ENCODE peak calls at places on chromosomes 13 and 19, in six cellular contexts. One of them, this sample, is unnamed.

GRCh38 chr19:29499261-29499920 is 26.4 kb upstream of the VSTM2B start:
- DNase-seq in hepatocyte: no peak
- DNase-seq in activated CD4-positive, alpha-beta T cell treated with anti-CD3 and anti-CD28 coated beads, Interleukin-2, amount 50 U/mL, for 24 hours: no peak
- DNase-seq in effector memory CD4-positive, alpha-beta T cell: no peak
- DNase-seq in A172: no peak
- DNase-seq in psoas muscle: no peak
- DNase-seq in this sample: peak; percentile 30

GRCh38 chr13:100175803-100176182 is 86.9 kb downstream of the PCCA start:
- DNase-seq in hepatocyte: no peak
- DNase-seq in activated CD4-positive, alpha-beta T cell treated with anti-CD3 and anti-CD28 coated beads, Interleukin-2, amount 50 U/mL, for 24 hours: no peak
- DNase-seq in effector memory CD4-positive, alpha-beta T cell: no peak
- DNase-seq in A172: no peak
- DNase-seq in psoas muscle: no peak
- DNase-seq in this sample: no peak

GRCh38 chr13:37791699-37792098 is 77.9 kb downstream of the TRPC4 start:
- DNase-seq in hepatocyte: no peak
- DNase-seq in activated CD4-positive, alpha-beta T cell treated with anti-CD3 and anti-CD28 coated beads, Interleukin-2, amount 50 U/mL, for 24 hours: no peak
- DNase-seq in effector memory CD4-positive, alpha-beta T cell: no peak
- DNase-seq in A172: no peak
- DNase-seq in psoas muscle: no peak
- DNase-seq in this sample: no peak

GRCh38 chr19:12946092-12946845 is 607 bp downstream of the RAD23A start:
- DNase-seq in hepatocyte: peak; percentile 91
- DNase-seq in activated CD4-positive, alpha-beta T cell treated with anti-CD3 and anti-CD28 coated beads, Interleukin-2, amount 50 U/mL, for 24 hours: no peak
- DNase-seq in effector memory CD4-positive, alpha-beta T cell: peak; percentile 41
- DNase-seq in A172: peak; percentile 63
- DNase-seq in psoas muscle: peak; percentile 93
- DNase-seq in this sample: peak; percentile 84

GRCh38 chr19:36915992-36916830 is at the start of the genes ZNF568 and ZNF829:
- DNase-seq in hepatocyte: peak; percentile 91
- DNase-seq in activated CD4-positive, alpha-beta T cell treated with anti-CD3 and anti-CD28 coated beads, Interleukin-2, amount 50 U/mL, for 24 hours: peak; percentile 89
- DNase-seq in effector memory CD4-positive, alpha-beta T cell: peak; percentile 90
- DNase-seq in A172: peak; percentile 76
- DNase-seq in psoas muscle: peak; percentile 95
- DNase-seq in this sample: peak; percentile 94

GRCh38 chr13:35157143-35157755 is 215.2 kb downstream of the NBEA start:
- DNase-seq in hepatocyte: peak; percentile 62
- DNase-seq in activated CD4-positive, alpha-beta T cell treated with anti-CD3 and anti-CD28 coated beads, Interleukin-2, amount 50 U/mL, for 24 hours: peak; percentile 17
- DNase-seq in effector memory CD4-positive, alpha-beta T cell: no peak
- DNase-seq in A172: peak; percentile 75
- DNase-seq in psoas muscle: no peak
- DNase-seq in this sample: no peak

GRCh38 chr13:111303559-111303958 is 16.9 kb upstream of the TEX29 start:
- DNase-seq in hepatocyte: no peak
- DNase-seq in activated CD4-positive, alpha-beta T cell treated with anti-CD3 and anti-CD28 coated beads, Interleukin-2, amount 50 U/mL, for 24 hours: no peak
- DNase-seq in effector memory CD4-positive, alpha-beta T cell: no peak
- DNase-seq in A172: no peak
- DNase-seq in psoas muscle: no peak
- DNase-seq in this sample: no peak

GRCh38 chr19:51572415-51572814 is 1.3 kb downstream of the ZNF175 start:
- DNase-seq in hepatocyte: no peak
- DNase-seq in activated CD4-positive, alpha-beta T cell treated with anti-CD3 and anti-CD28 coated beads, Interleukin-2, amount 50 U/mL, for 24 hours: no peak
- DNase-seq in effector memory CD4-positive, alpha-beta T cell: no peak
- DNase-seq in A172: no peak
- DNase-seq in psoas muscle: no peak
- DNase-seq in this sample: no peak

GRCh38 chr13:27991881-27992280 is 3.4 kb upstream of the URAD start:
- DNase-seq in hepatocyte: no peak
- DNase-seq in activated CD4-positive, alpha-beta T cell treated with anti-CD3 and anti-CD28 coated beads, Interleukin-2, amount 50 U/mL, for 24 hours: no peak
- DNase-seq in effector memory CD4-positive, alpha-beta T cell: no peak
- DNase-seq in A172: no peak
- DNase-seq in psoas muscle: no peak
- DNase-seq in this sample: no peak

GRCh38 chr19:13408889-13409518 is 97.3 kb downstream of the CACNA1A start:
- DNase-seq in hepatocyte: no peak
- DNase-seq in activated CD4-positive, alpha-beta T cell treated with anti-CD3 and anti-CD28 coated beads, Interleukin-2, amount 50 U/mL, for 24 hours: no peak
- DNase-seq in effector memory CD4-positive, alpha-beta T cell: no peak
- DNase-seq in A172: no peak
- DNase-seq in psoas muscle: no peak
- DNase-seq in this sample: no peak

GRCh38 chr13:67228909-67229308 is 1.2 kb downstream of the PCDH9 start:
- DNase-seq in hepatocyte: no peak
- DNase-seq in activated CD4-positive, alpha-beta T cell treated with anti-CD3 and anti-CD28 coated beads, Interleukin-2, amount 50 U/mL, for 24 hours: no peak
- DNase-seq in effector memory CD4-positive, alpha-beta T cell: no peak
- DNase-seq in A172: no peak
- DNase-seq in psoas muscle: no peak
- DNase-seq in this sample: peak; percentile 62